ENCODE peak calls at places on chromosome 10, in eight cellular contexts. One of them, this sample, is unnamed. For H3K27me3, the result is how much of the 10 kb centered on the place peaks cover.

GRCh38 chr10:69911571-69912528 is 110.1 kb downstream of the COL13A1 start:
- DNase-seq in esophagus muscularis mucosa: no peak
- DNase-seq in neuronal stem cell: no peak
- DNase-seq in IMR-90: no peak
- DNase-seq in psoas muscle: peak
- DNase-seq in neural progenitor cell: no peak
- DNase-seq in hepatocyte: no peak
- DNase-seq in uterus: peak
- DNase-seq in this sample: peak

GRCh38 chr10:72097448-72098300 is 9.3 kb upstream of the SPOCK2 start:
- DNase-seq in esophagus muscularis mucosa: peak
- DNase-seq in neuronal stem cell: no peak
- DNase-seq in IMR-90: peak
- DNase-seq in psoas muscle: no peak
- DNase-seq in neural progenitor cell: no peak
- DNase-seq in hepatocyte: peak
- DNase-seq in uterus: no peak
- DNase-seq in this sample: no peak

GRCh38 chr10:34598972-34599371 is 216.1 kb downstream of the PARD3 start:
- DNase-seq in esophagus muscularis mucosa: no peak
- DNase-seq in neuronal stem cell: no peak
- DNase-seq in IMR-90: peak
- DNase-seq in psoas muscle: no peak
- DNase-seq in neural progenitor cell: no peak
- DNase-seq in hepatocyte: no peak
- DNase-seq in uterus: no peak
- DNase-seq in this sample: no peak

GRCh38 chr10:117241541-117242462 is 888 bp downstream of the SLC18A2 start:
- DNase-seq in esophagus muscularis mucosa: no peak
- DNase-seq in neuronal stem cell: no peak
- DNase-seq in IMR-90: no peak
- DNase-seq in psoas muscle: no peak
- DNase-seq in neural progenitor cell: peak
- DNase-seq in hepatocyte: peak
- DNase-seq in uterus: no peak
- DNase-seq in this sample: no peak

GRCh38 chr10:9060314-9060713 is 1005.8 kb downstream of the GATA3 start:
- DNase-seq in esophagus muscularis mucosa: no peak
- DNase-seq in neuronal stem cell: no peak
- DNase-seq in IMR-90: no peak
- DNase-seq in psoas muscle: no peak
- DNase-seq in neural progenitor cell: no peak
- DNase-seq in hepatocyte: no peak
- DNase-seq in uterus: no peak
- DNase-seq in this sample: no peak

GRCh38 chr10:79397051-79397450 is 48.4 kb downstream of the ZCCHC24 start:
- DNase-seq in esophagus muscularis mucosa: no peak
- DNase-seq in neuronal stem cell: no peak
- DNase-seq in IMR-90: no peak
- DNase-seq in psoas muscle: peak
- DNase-seq in neural progenitor cell: no peak
- DNase-seq in hepatocyte: no peak
- DNase-seq in uterus: no peak
- DNase-seq in this sample: no peak

GRCh38 chr10:131033166-131034085 is 278.1 kb downstream of the TCERG1L start:
- DNase-seq in esophagus muscularis mucosa: no peak
- DNase-seq in neuronal stem cell: no peak
- DNase-seq in IMR-90: no peak
- DNase-seq in psoas muscle: no peak
- DNase-seq in neural progenitor cell: no peak
- DNase-seq in hepatocyte: no peak
- DNase-seq in uterus: no peak
- DNase-seq in this sample: no peak

GRCh38 chr10:98055875-98056516 is 25.6 kb upstream of the CRTAC1 start:
- DNase-seq in esophagus muscularis mucosa: no peak
- DNase-seq in neuronal stem cell: peak
- DNase-seq in IMR-90: peak
- DNase-seq in psoas muscle: no peak
- DNase-seq in neural progenitor cell: peak
- DNase-seq in hepatocyte: peak
- DNase-seq in uterus: no peak
- DNase-seq in this sample: no peak

GRCh38 chr10:44195120-44196007 is 189.5 kb downstream of the CXCL12 start:
- DNase-seq in esophagus muscularis mucosa: peak
- DNase-seq in neuronal stem cell: no peak
- DNase-seq in IMR-90: peak
- DNase-seq in psoas muscle: peak
- DNase-seq in neural progenitor cell: no peak
- DNase-seq in hepatocyte: peak
- DNase-seq in uterus: peak
- DNase-seq in this sample: no peak

GRCh38 chr10:87547734-87548311 is 43.1 kb downstream of the MINPP1 start:
- DNase-seq in esophagus muscularis mucosa: no peak
- DNase-seq in neuronal stem cell: peak
- DNase-seq in IMR-90: peak
- DNase-seq in psoas muscle: no peak
- DNase-seq in neural progenitor cell: no peak
- DNase-seq in hepatocyte: no peak
- DNase-seq in uterus: no peak
- DNase-seq in this sample: no peak

GRCh38 chr10:48470115-48470892 is 134.6 kb downstream of the ARHGAP22 start:
- DNase-seq in esophagus muscularis mucosa: no peak
- DNase-seq in neuronal stem cell: no peak
- DNase-seq in IMR-90: peak
- DNase-seq in psoas muscle: peak
- DNase-seq in neural progenitor cell: peak
- DNase-seq in hepatocyte: peak
- DNase-seq in uterus: no peak
- DNase-seq in this sample: peak
- H3K4me3 ChIP-seq in esophagus muscularis mucosa: no peak
- H3K4me3 ChIP-seq in neuronal stem cell: no peak
- H3K4me3 ChIP-seq in IMR-90: no peak
- H3K4me3 ChIP-seq in psoas muscle: no peak
- H3K4me3 ChIP-seq in neural progenitor cell: no peak
- H3K4me3 ChIP-seq in hepatocyte: no peak
- H3K4me3 ChIP-seq in uterus: no peak
- H3K4me3 ChIP-seq in this sample: no peak

GRCh38 chr10:21212912-21213311 is 312.6 kb downstream of the SKIDA1 start:
- DNase-seq in esophagus muscularis mucosa: no peak
- DNase-seq in neuronal stem cell: no peak
- DNase-seq in IMR-90: no peak
- DNase-seq in psoas muscle: no peak
- DNase-seq in neural progenitor cell: no peak
- DNase-seq in hepatocyte: no peak
- DNase-seq in uterus: no peak
- DNase-seq in this sample: no peak
- H3K27me3 ChIP-seq in esophagus muscularis mucosa: under half
- H3K27me3 ChIP-seq in neuronal stem cell: under half
- H3K27me3 ChIP-seq in IMR-90: under half
- H3K27me3 ChIP-seq in psoas muscle: under half
- H3K27me3 ChIP-seq in neural progenitor cell: under half
- H3K27me3 ChIP-seq in hepatocyte: under half
- H3K27me3 ChIP-seq in uterus: under half
- H3K27me3 ChIP-seq in this sample: under half

DNA sequence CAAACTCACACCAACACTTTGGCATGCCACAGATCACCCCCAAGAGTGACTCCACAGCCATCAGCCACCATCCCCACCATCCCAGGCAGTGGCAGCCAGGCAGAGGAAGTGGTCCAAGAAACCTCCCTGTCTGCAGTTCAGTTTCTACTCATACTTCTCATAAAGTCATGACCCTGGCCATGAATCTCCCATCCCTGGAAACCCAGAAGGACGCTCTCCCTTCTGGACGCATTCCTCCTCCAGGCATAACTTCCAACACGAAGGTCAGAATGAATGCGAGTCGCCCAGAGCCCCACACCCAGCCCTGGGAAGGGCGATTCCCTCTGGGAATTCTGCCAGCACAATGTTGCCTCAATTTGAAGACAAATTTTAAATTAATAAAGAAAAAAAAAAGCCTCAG is 307.8 kb downstream of the FRMD4A start:
- DNase-seq in esophagus muscularis mucosa: no peak
- DNase-seq in neuronal stem cell: no peak
- DNase-seq in IMR-90: no peak
- DNase-seq in psoas muscle: no peak
- DNase-seq in neural progenitor cell: no peak
- DNase-seq in hepatocyte: no peak
- DNase-seq in uterus: no peak
- DNase-seq in this sample: no peak
- H3K4me3 ChIP-seq in esophagus muscularis mucosa: peak
- H3K4me3 ChIP-seq in neuronal stem cell: no peak
- H3K4me3 ChIP-seq in IMR-90: no peak
- H3K4me3 ChIP-seq in psoas muscle: no peak
- H3K4me3 ChIP-seq in neural progenitor cell: no peak
- H3K4me3 ChIP-seq in hepatocyte: no peak
- H3K4me3 ChIP-seq in uterus: no peak
- H3K4me3 ChIP-seq in this sample: no peak

GRCh38 chr10:57706576-57707299 is 561.0 kb downstream of the IPMK start:
- DNase-seq in esophagus muscularis mucosa: no peak
- DNase-seq in neuronal stem cell: no peak
- DNase-seq in IMR-90: no peak
- DNase-seq in psoas muscle: no peak
- DNase-seq in neural progenitor cell: no peak
- DNase-seq in hepatocyte: no peak
- DNase-seq in uterus: no peak
- DNase-seq in this sample: no peak

DNA sequence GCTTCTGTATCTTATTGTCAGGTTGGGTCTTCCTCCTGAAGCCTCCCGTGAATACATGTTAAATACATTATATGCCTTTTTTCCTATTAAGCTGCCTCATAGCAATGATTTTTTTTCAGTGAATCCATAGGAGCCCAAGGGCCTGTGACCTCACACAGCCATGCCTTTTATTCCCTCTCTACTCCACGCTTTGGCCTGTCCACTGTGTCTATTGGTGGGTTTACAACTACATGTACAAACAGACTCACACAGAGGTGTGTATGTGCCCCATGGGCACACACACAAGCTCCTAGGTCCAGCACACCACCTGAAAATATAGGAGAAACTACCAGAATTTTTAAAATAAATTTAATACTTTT is 560.4 kb downstream of the IPMK start:
- DNase-seq in esophagus muscularis mucosa: no peak
- DNase-seq in neuronal stem cell: no peak
- DNase-seq in IMR-90: no peak
- DNase-seq in psoas muscle: no peak
- DNase-seq in neural progenitor cell: no peak
- DNase-seq in hepatocyte: no peak
- DNase-seq in uterus: no peak
- DNase-seq in this sample: no peak
- H3K27me3 ChIP-seq in esophagus muscularis mucosa: under half
- H3K27me3 ChIP-seq in neuronal stem cell: under half
- H3K27me3 ChIP-seq in IMR-90: under half
- H3K27me3 ChIP-seq in psoas muscle: under half
- H3K27me3 ChIP-seq in neural progenitor cell: under half
- H3K27me3 ChIP-seq in hepatocyte: under half
- H3K27me3 ChIP-seq in uterus: under half
- H3K27me3 ChIP-seq in this sample: under half

GRCh38 chr10:121627810-121628209 is 29.6 kb upstream of the FGFR2 start:
- DNase-seq in esophagus muscularis mucosa: no peak
- DNase-seq in neuronal stem cell: no peak
- DNase-seq in IMR-90: no peak
- DNase-seq in psoas muscle: no peak
- DNase-seq in neural progenitor cell: no peak
- DNase-seq in hepatocyte: peak
- DNase-seq in uterus: no peak
- DNase-seq in this sample: no peak
- H3K4me3 ChIP-seq in esophagus muscularis mucosa: peak
- H3K4me3 ChIP-seq in neuronal stem cell: no peak
- H3K4me3 ChIP-seq in IMR-90: no peak
- H3K4me3 ChIP-seq in psoas muscle: no peak
- H3K4me3 ChIP-seq in neural progenitor cell: no peak
- H3K4me3 ChIP-seq in hepatocyte: no peak
- H3K4me3 ChIP-seq in uterus: no peak
- H3K4me3 ChIP-seq in this sample: no peak

GRCh38 chr10:96124230-96125141 is 5.6 kb upstream of the ZNF518A start:
- DNase-seq in esophagus muscularis mucosa: no peak
- DNase-seq in neuronal stem cell: peak
- DNase-seq in IMR-90: peak
- DNase-seq in psoas muscle: no peak
- DNase-seq in neural progenitor cell: peak
- DNase-seq in hepatocyte: peak
- DNase-seq in uterus: no peak
- DNase-seq in this sample: peak

GRCh38 chr10:96118604-96119450 is 11.3 kb upstream of the ZNF518A start:
- DNase-seq in esophagus muscularis mucosa: no peak
- DNase-seq in neuronal stem cell: no peak
- DNase-seq in IMR-90: no peak
- DNase-seq in psoas muscle: no peak
- DNase-seq in neural progenitor cell: no peak
- DNase-seq in hepatocyte: no peak
- DNase-seq in uterus: no peak
- DNase-seq in this sample: no peak

GRCh38 chr10:96125142-96125515 is 5.0 kb upstream of the ZNF518A start:
- DNase-seq in esophagus muscularis mucosa: no peak
- DNase-seq in neuronal stem cell: no peak
- DNase-seq in IMR-90: peak
- DNase-seq in psoas muscle: no peak
- DNase-seq in neural progenitor cell: no peak
- DNase-seq in hepatocyte: peak
- DNase-seq in uterus: no peak
- DNase-seq in this sample: no peak

GRCh38 chr10:96122824-96123223 is 7.3 kb upstream of the ZNF518A start:
- DNase-seq in esophagus muscularis mucosa: no peak
- DNase-seq in neuronal stem cell: no peak
- DNase-seq in IMR-90: no peak
- DNase-seq in psoas muscle: no peak
- DNase-seq in neural progenitor cell: no peak
- DNase-seq in hepatocyte: no peak
- DNase-seq in uterus: no peak
- DNase-seq in this sample: no peak
- H3K27me3 ChIP-seq in esophagus muscularis mucosa: under half
- H3K27me3 ChIP-seq in neuronal stem cell: under half
- H3K27me3 ChIP-seq in IMR-90: under half
- H3K27me3 ChIP-seq in psoas muscle: under half
- H3K27me3 ChIP-seq in neural progenitor cell: under half
- H3K27me3 ChIP-seq in hepatocyte: under half
- H3K27me3 ChIP-seq in uterus: half or more
- H3K27me3 ChIP-seq in this sample: under half

DNA sequence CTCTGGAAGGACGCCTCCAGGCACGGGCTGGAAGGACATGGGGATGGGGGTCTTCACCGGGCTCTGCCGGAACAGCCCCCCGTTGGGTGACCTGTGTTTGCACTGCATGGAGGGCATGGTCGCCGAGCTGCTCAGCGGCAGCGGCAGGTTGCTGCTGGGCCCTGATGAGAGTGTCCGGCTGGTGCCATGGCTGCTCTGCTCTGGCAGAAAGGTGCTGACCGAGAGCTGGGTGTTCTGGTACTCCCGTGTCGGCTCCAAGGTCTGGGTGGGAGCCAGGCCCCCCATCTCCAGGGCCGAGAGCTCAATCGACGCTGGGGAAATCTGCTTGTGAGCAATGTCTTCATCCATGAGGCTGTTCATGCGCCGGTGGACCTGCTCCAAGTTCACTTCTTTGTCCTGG is 764.3 kb downstream of the GRID1 start:
- DNase-seq in esophagus muscularis mucosa: peak
- DNase-seq in neuronal stem cell: no peak
- DNase-seq in IMR-90: no peak
- DNase-seq in psoas muscle: no peak
- DNase-seq in neural progenitor cell: no peak
- DNase-seq in hepatocyte: no peak
- DNase-seq in uterus: no peak
- DNase-seq in this sample: no peak
- H3K4me3 ChIP-seq in esophagus muscularis mucosa: no peak
- H3K4me3 ChIP-seq in neuronal stem cell: no peak
- H3K4me3 ChIP-seq in IMR-90: no peak
- H3K4me3 ChIP-seq in psoas muscle: no peak
- H3K4me3 ChIP-seq in neural progenitor cell: no peak
- H3K4me3 ChIP-seq in hepatocyte: no peak
- H3K4me3 ChIP-seq in uterus: no peak
- H3K4me3 ChIP-seq in this sample: no peak